ENCODE peak calls at places on chromosome 3, in four cellular contexts. One of them, this sample, is unnamed.
A peak's percentile ranks its signal among the peaks of the same experiment; 100 is the strongest.

GRCh38 chr3:110069641-110070538 is 732.5 kb upstream of the DPPA4 start:
- DNase-seq in neural progenitor cell: no peak
- DNase-seq in T1000: no peak
- DNase-seq in iris pigment epithelial cell: peak; percentile 88
- DNase-seq in this sample: no peak

GRCh38 chr3:73101916-73102315 is 40.5 kb downstream of the EBLN2 start:
- DNase-seq in T1000: no peak
- DNase-seq in neural progenitor cell: no peak
- DNase-seq in iris pigment epithelial cell: no peak
- DNase-seq in this sample: no peak

GRCh38 chr3:46455231-46456115 is 9.2 kb downstream of the LTF start:
- DNase-seq in T1000: no peak
- DNase-seq in neural progenitor cell: no peak
- DNase-seq in iris pigment epithelial cell: no peak
- DNase-seq in this sample: peak; percentile 34

GRCh38 chr3:69165744-69166143 is 43.3 kb upstream of the LMOD3 start:
- DNase-seq in neural progenitor cell: no peak
- DNase-seq in T1000: no peak
- DNase-seq in iris pigment epithelial cell: no peak
- DNase-seq in this sample: no peak

GRCh38 chr3:65936908-65937638 is 101.6 kb downstream of the MAGI1 start:
- DNase-seq in neural progenitor cell: peak; percentile 62
- DNase-seq in iris pigment epithelial cell: no peak
- DNase-seq in T1000: no peak
- DNase-seq in this sample: no peak

GRCh38 chr3:14548321-14548729 is 8.2 kb upstream of the GRIP2 start:
- DNase-seq in iris pigment epithelial cell: peak; percentile 63
- DNase-seq in T1000: no peak
- DNase-seq in neural progenitor cell: peak; percentile 88
- DNase-seq in this sample: peak; percentile 63

GRCh38 chr3:129184396-129184656 is 630 bp upstream of the CNBP start:
- DNase-seq in neural progenitor cell: no peak
- DNase-seq in T1000: no peak
- DNase-seq in iris pigment epithelial cell: no peak
- DNase-seq in this sample: peak; percentile 56

GRCh38 chr3:196931828-196932587 is 10.3 kb downstream of the NCBP2 start:
- DNase-seq in T1000: no peak
- DNase-seq in iris pigment epithelial cell: no peak
- DNase-seq in neural progenitor cell: no peak
- DNase-seq in this sample: no peak

GRCh38 chr3:33437556-33438283 is 2.5 kb downstream of the UBP1 start:
- DNase-seq in T1000: no peak
- DNase-seq in iris pigment epithelial cell: peak; percentile 86
- DNase-seq in neural progenitor cell: peak; percentile 39
- DNase-seq in this sample: no peak

GRCh38 chr3:29605845-29606244 is 325.0 kb downstream of the RBMS3 start:
- DNase-seq in neural progenitor cell: no peak
- DNase-seq in iris pigment epithelial cell: peak; percentile 91
- DNase-seq in T1000: no peak
- DNase-seq in this sample: no peak

GRCh38 chr3:45786801-45787495 is 9.4 kb downstream of the SLC6A20 start:
- DNase-seq in iris pigment epithelial cell: no peak
- DNase-seq in neural progenitor cell: no peak
- DNase-seq in T1000: no peak
- DNase-seq in this sample: peak; percentile 2

GRCh38 chr3:24614353-24614752 is 119.7 kb upstream of the THRB start:
- DNase-seq in iris pigment epithelial cell: no peak
- DNase-seq in T1000: no peak
- DNase-seq in neural progenitor cell: no peak
- DNase-seq in this sample: no peak

GRCh38 chr3:197736010-197736490 is 654 bp downstream of the RUBCN start:
- DNase-seq in neural progenitor cell: peak; percentile 54
- DNase-seq in iris pigment epithelial cell: peak; percentile 13
- DNase-seq in T1000: no peak
- DNase-seq in this sample: peak; percentile 46

GRCh38 chr3:171566803-171567422 is 106.7 kb upstream of the TNIK start:
- DNase-seq in neural progenitor cell: peak; percentile 69
- DNase-seq in T1000: no peak
- DNase-seq in iris pigment epithelial cell: peak; percentile 44
- DNase-seq in this sample: no peak

GRCh38 chr3:194905696-194906095 is 220.0 kb downstream of the FAM43A start:
- DNase-seq in neural progenitor cell: no peak
- DNase-seq in T1000: no peak
- DNase-seq in iris pigment epithelial cell: peak; percentile 75
- DNase-seq in this sample: no peak

GRCh38 chr3:140972833-140973232 is 31.2 kb downstream of the SLC25A36 start:
- DNase-seq in neural progenitor cell: no peak
- DNase-seq in T1000: no peak
- DNase-seq in iris pigment epithelial cell: peak; percentile 27
- DNase-seq in this sample: no peak

GRCh38 chr3:172530101-172530561 is 6.9 kb upstream of the TNFSF10 start:
- DNase-seq in T1000: no peak
- DNase-seq in iris pigment epithelial cell: no peak
- DNase-seq in neural progenitor cell: no peak
- DNase-seq in this sample: peak; percentile 52

GRCh38 chr3:117407317-117407716 is 697.7 kb downstream of the TUSC7 start:
- DNase-seq in iris pigment epithelial cell: peak; percentile 11
- DNase-seq in T1000: no peak
- DNase-seq in neural progenitor cell: peak; percentile 36
- DNase-seq in this sample: no peak

GRCh38 chr3:52870471-52870870 is 26.9 kb downstream of the STIMATE start:
- DNase-seq in neural progenitor cell: no peak
- DNase-seq in iris pigment epithelial cell: no peak
- DNase-seq in T1000: no peak
- DNase-seq in this sample: no peak

GRCh38 chr3:120357807-120358206 is 8.7 kb upstream of the LRRC58 start:
- DNase-seq in neural progenitor cell: no peak
- DNase-seq in iris pigment epithelial cell: no peak
- DNase-seq in T1000: no peak
- DNase-seq in this sample: no peak

GRCh38 chr3:124131158-124132115 is 139.5 kb upstream of the ROPN1 start:
- DNase-seq in neural progenitor cell: no peak
- DNase-seq in T1000: no peak
- DNase-seq in iris pigment epithelial cell: no peak
- DNase-seq in this sample: no peak

GRCh38 chr3:26484140-26484539 is 138.4 kb upstream of the LRRC3B start:
- DNase-seq in iris pigment epithelial cell: no peak
- DNase-seq in neural progenitor cell: peak; percentile 53
- DNase-seq in T1000: no peak
- DNase-seq in this sample: no peak

This sample was measured in DND-41.